ENCODE peak calls at places on chromosomes 6 and 20, in ten cellular contexts. H, A, V, F, N, T, L, D, Z and S are unnamed samples.
A peak's percentile ranks its signal among the peaks of the same experiment; 100 is the strongest.

GRCh38 chr6:169915769-169916550 is 164.5 kb downstream of the ERMARD start:
- DNase-seq in H (no peak), A (no peak), V (no peak), F (peak; percentile 98), N (no peak), T (no peak), L (no peak), D (no peak), Z (no peak), S (no peak)

GRCh38 chr6:140380371-140381218 is 1006.1 kb upstream of the CITED2 start:
- DNase-seq in H (no peak), A (no peak), V (peak; percentile 58), F (no peak), N (no peak), T (no peak), L (no peak), D (no peak), Z (no peak), S (peak; percentile 19)

GRCh38 chr6:157644043-157644810 is 178.8 kb upstream of the SNX9 start:
- DNase-seq in H (no peak), A (peak; percentile 35), V (peak; percentile 39), F (peak; percentile 41), N (no peak), T (no peak), L (no peak), D (no peak), Z (no peak), S (peak; percentile 37)

GRCh38 chr6:158660331-158660730 is 10.5 kb downstream of the SYTL3 start:
- DNase-seq in H (peak; percentile 56), A (peak; percentile 53), V (no peak), F (no peak), N (no peak), T (no peak), L (no peak), D (no peak), Z (no peak), S (peak; percentile 47)

GRCh38 chr20:21701171-21701876 is 4.1 kb upstream of the PAX1 start:
- DNase-seq in H (no peak), A (no peak), V (no peak), F (no peak), N (no peak), T (no peak), L (no peak), D (no peak), Z (no peak), S (no peak)

GRCh38 chr6:27168586-27169443 is 78.7 kb upstream of the PRSS16 start:
- DNase-seq in H (peak; percentile 23), A (no peak), V (peak; percentile 73), F (peak; percentile 21), N (no peak), T (no peak), L (no peak), D (no peak), Z (peak; percentile 73), S (peak; percentile 64)

GRCh38 chr20:8487715-8488114 is 355.6 kb downstream of the PLCB1 start:
- DNase-seq in H (no peak), A (no peak), V (no peak), F (no peak), N (no peak), T (no peak), L (no peak), D (no peak), Z (no peak), S (no peak)

GRCh38 chr6:4916954-4917561 is 86.8 kb downstream of the RPP40 start:
- DNase-seq in H (no peak), A (no peak), V (no peak), F (no peak), N (no peak), T (no peak), L (no peak), D (no peak), Z (no peak), S (no peak)

GRCh38 chr6:45163952-45164766 is 164.0 kb upstream of the RUNX2 start:
- DNase-seq in H (peak; percentile 4), A (no peak), V (peak; percentile 89), F (no peak), N (no peak), T (no peak), L (no peak), D (peak; percentile 51), Z (no peak), S (peak; percentile 30)

GRCh38 chr6:113394724-113395123 is 462.4 kb upstream of the MARCKS start:
- DNase-seq in H (no peak), A (no peak), V (no peak), F (no peak), N (no peak), T (no peak), L (no peak), D (no peak), Z (no peak), S (no peak)

GRCh38 chr20:44973053-44973452 is 6.7 kb downstream of the STK4 start:
- DNase-seq in H (no peak), A (no peak), V (no peak), F (no peak), N (no peak), T (no peak), L (no peak), D (no peak), Z (peak; percentile 74), S (peak; percentile 34)

GRCh38 chr20:37319120-37319717 is 26.7 kb upstream of the SRC start:
- DNase-seq in H (no peak), A (no peak), V (no peak), F (no peak), N (no peak), T (no peak), L (no peak), D (no peak), Z (no peak), S (no peak)

GRCh38 chr20:47051936-47052566 is 157.4 kb downstream of the EYA2 start:
- DNase-seq in H (no peak), A (no peak), V (no peak), F (no peak), N (no peak), T (peak; percentile 43), L (no peak), D (no peak), Z (no peak), S (no peak)

GRCh38 chr6:42105714-42106662 is 36.4 kb downstream of the C6orf132 start:
- DNase-seq in H (no peak), A (no peak), V (no peak), F (no peak), N (no peak), T (no peak), L (no peak), D (no peak), Z (no peak), S (no peak)

GRCh38 chr6:56040271-56040670 is 164.9 kb upstream of the BMP5 start:
- DNase-seq in H (no peak), A (no peak), V (peak; percentile 69), F (no peak), N (no peak), T (no peak), L (no peak), D (no peak), Z (peak; percentile 11), S (peak; percentile 68)

GRCh38 chr6:119533603-119534279 is 184.2 kb upstream of the MAN1A1 start:
- DNase-seq in H (no peak), A (no peak), V (peak; percentile 83), F (no peak), N (no peak), T (no peak), L (no peak), D (peak; percentile 21), Z (peak; percentile 47), S (peak; percentile 71)

GRCh38 chr6:90131614-90132423 is 164.8 kb downstream of the BACH2 start:
- DNase-seq in H (no peak), A (no peak), V (no peak), F (no peak), N (peak; percentile 52), T (peak; percentile 90), L (no peak), D (no peak), Z (peak; percentile 85), S (no peak)

GRCh38 chr20:41540916-41541315 is 77.3 kb downstream of the CHD6 start:
- DNase-seq in H (no peak), A (no peak), V (no peak), F (no peak), N (no peak), T (no peak), L (no peak), D (no peak), Z (peak; percentile 15), S (no peak)

GRCh38 chr20:34390769-34391447 is 27.8 kb downstream of the ITCH start:
- DNase-seq in H (peak; percentile 97), A (peak; percentile 34), V (peak; percentile 95), F (peak; percentile 79), N (peak; percentile 63), T (no peak), L (peak; percentile 84), D (no peak), Z (peak; percentile 81), S (peak; percentile 95)

DNA sequence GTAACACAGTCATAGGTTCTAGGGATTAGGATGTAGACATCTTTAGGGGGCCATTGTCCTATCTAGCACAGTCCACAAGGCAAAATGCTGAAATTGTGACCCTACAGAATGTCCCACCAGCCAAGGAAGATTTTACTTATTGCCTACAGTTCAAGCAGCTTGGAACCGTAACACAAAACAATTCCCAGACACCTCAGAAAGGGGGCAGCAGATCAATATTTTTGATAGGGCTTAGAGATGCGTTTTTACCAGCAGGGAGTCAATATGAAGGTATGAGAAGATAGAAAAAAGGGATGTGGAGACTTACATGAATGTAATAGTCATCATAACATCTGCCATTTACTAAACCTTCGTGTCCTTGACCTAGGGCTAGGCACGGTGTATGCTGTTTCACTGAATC is 81.0 kb downstream of the TMEM170B start:
- DNase-seq in H (no peak), A (no peak), V (no peak), F (peak; percentile 65), N (no peak), T (peak; percentile 32), L (no peak), D (peak; percentile 13), Z (no peak), S (peak; percentile 48)
- TF ChIP-seq CTCF in H (no peak), A (peak; percentile 19), V (peak; percentile 44), F (peak; percentile 26), N (no peak), T (no peak), L (peak; percentile 33), D (peak; percentile 36), Z (peak; percentile 21), S (peak; percentile 36)

GRCh38 chr20:57938158-57939108 is 228.6 kb upstream of the PMEPA1 start:
- DNase-seq in H (no peak), A (no peak), V (no peak), F (peak; percentile 25), N (no peak), T (no peak), L (no peak), D (no peak), Z (no peak), S (no peak)
- TF ChIP-seq CTCF in H (peak; percentile 49), A (no peak), V (no peak), F (no peak), N (no peak), T (no peak), L (no peak), D (no peak), Z (no peak), S (no peak)

GRCh38 chr6:9370480-9370879 is 935.1 kb upstream of the SLC35B3 start:
- DNase-seq in H (no peak), A (no peak), V (no peak), F (no peak), N (no peak), T (no peak), L (no peak), D (no peak), Z (no peak), S (no peak)
- TF ChIP-seq CTCF in H (no peak), A (no peak), V (no peak), F (no peak), N (no peak), T (no peak), L (no peak), D (no peak), Z (no peak), S (no peak)

GRCh38 chr6:43308101-43308989 is at the start of gene CRIP3:
- DNase-seq in H (peak; percentile 74), A (no peak), V (peak; percentile 40), F (no peak), N (no peak), T (no peak), L (peak; percentile 20), D (no peak), Z (no peak), S (peak; percentile 56)
- TF ChIP-seq CTCF in H (peak; percentile 74), A (no peak), V (peak; percentile 68), F (peak; percentile 25), N (no peak), T (no peak), L (peak; percentile 44), D (peak; percentile 79), Z (no peak), S (peak; percentile 34)